ENCODE peak calls at places on chromosomes 3 and 15, in ten cellular contexts. B, H, D, A, Z, W, R, I, G and T are unnamed samples. For H3K36me3, the result is how much of the 10 kb centered on the place peaks cover.

GRCh38 chr3:16103472-16103871 is 71.0 kb upstream of the GALNT15 start:
- DNase-seq in B (no peak), H (no peak), D (no peak), A (no peak), Z (no peak), W (no peak), R (no peak), I (no peak), G (no peak), T (no peak)

GRCh38 chr3:72848703-72849081 is 447 bp upstream of the SHQ1 start:
- DNase-seq in B (no peak), H (no peak), D (no peak), A (no peak), Z (no peak), W (peak), R (no peak), I (no peak), G (no peak), T (peak)

GRCh38 chr3:178277605-178278004 is 258.6 kb upstream of the KCNMB2 start:
- DNase-seq in B (no peak), H (peak), D (peak), A (no peak), Z (no peak), W (no peak), R (no peak), I (no peak), G (no peak), T (no peak)

GRCh38 chr15:27438403-27439375 is 467.7 kb downstream of the GABRG3 start:
- DNase-seq in B (no peak), H (no peak), D (no peak), A (no peak), Z (no peak), W (no peak), R (no peak), I (no peak), G (no peak), T (no peak)

GRCh38 chr15:97978408-97979130 is 18.1 kb downstream of the ARRDC4 start:
- DNase-seq in B (no peak), H (peak), D (peak), A (no peak), Z (no peak), W (no peak), R (no peak), I (no peak), G (no peak), T (no peak)

GRCh38 chr3:120147072-120147871 is 53.0 kb upstream of the GSK3B start:
- DNase-seq in B (no peak), H (peak), D (peak), A (no peak), Z (no peak), W (peak), R (no peak), I (peak), G (peak), T (peak)

GRCh38 chr3:150329408-150329807 is 78.7 kb upstream of the TSC22D2 start:
- DNase-seq in B (no peak), H (no peak), D (no peak), A (no peak), Z (no peak), W (no peak), R (no peak), I (no peak), G (no peak), T (no peak)

GRCh38 chr15:27486036-27486435 is 515.1 kb downstream of the GABRG3 start:
- DNase-seq in B (no peak), H (no peak), D (no peak), A (no peak), Z (no peak), W (no peak), R (no peak), I (no peak), G (no peak), T (no peak)

GRCh38 chr3:194851254-194851653 is 165.6 kb downstream of the FAM43A start:
- DNase-seq in B (no peak), H (no peak), D (no peak), A (no peak), Z (no peak), W (no peak), R (no peak), I (no peak), G (no peak), T (no peak)

GRCh38 chr3:102233881-102234280 is 200.9 kb upstream of the ZPLD1 start:
- DNase-seq in B (no peak), H (no peak), D (no peak), A (no peak), Z (no peak), W (peak), R (no peak), I (no peak), G (no peak), T (no peak)

GRCh38 chr3:14286887-14287496 is 108.4 kb downstream of the LSM3 start:
- DNase-seq in B (no peak), H (no peak), D (no peak), A (no peak), Z (no peak), W (peak), R (no peak), I (no peak), G (peak), T (no peak)

GRCh38 chr15:101256756-101257155 is 4.9 kb upstream of the CHSY1 start:
- DNase-seq in B (no peak), H (no peak), D (no peak), A (no peak), Z (no peak), W (peak), R (no peak), I (no peak), G (peak), T (no peak)

GRCh38 chr3:148466143-148466542 is 231.6 kb upstream of the AGTR1 start:
- DNase-seq in B (no peak), H (no peak), D (no peak), A (no peak), Z (no peak), W (no peak), R (no peak), I (no peak), G (peak), T (no peak)

GRCh38 chr15:76298986-76299385 is 12.3 kb downstream of the ETFA start:
- DNase-seq in B (no peak), H (no peak), D (no peak), A (no peak), Z (no peak), W (no peak), R (no peak), I (no peak), G (no peak), T (no peak)

GRCh38 chr15:93028111-93028631 is 60.8 kb downstream of the RGMA start:
- DNase-seq in B (no peak), H (no peak), D (no peak), A (no peak), Z (no peak), W (no peak), R (no peak), I (no peak), G (peak), T (peak)

GRCh38 chr15:79032656-79033055 is 57.9 kb downstream of the RASGRF1 start:
- DNase-seq in B (no peak), H (no peak), D (peak), A (no peak), Z (peak), W (no peak), R (no peak), I (no peak), G (no peak), T (no peak)

GRCh38 chr3:156532730-156533129 is 22.2 kb downstream of the SSR3 start:
- DNase-seq in B (no peak), H (no peak), D (no peak), A (no peak), Z (no peak), W (no peak), R (no peak), I (no peak), G (no peak), T (no peak)

GRCh38 chr3:19688767-19689166 is 245.2 kb downstream of the EFHB start:
- DNase-seq in B (no peak), H (no peak), D (no peak), A (no peak), Z (no peak), W (peak), R (no peak), I (no peak), G (peak), T (no peak)

GRCh38 chr3:4826237-4827100 is 152.8 kb upstream of the BHLHE40 start:
- DNase-seq in B (peak), H (peak), D (peak), A (no peak), Z (peak), W (no peak), R (peak), I (peak), G (no peak), T (no peak)

GRCh38 chr3:11288786-11289637 is 16.8 kb downstream of the ATG7 start:
- DNase-seq in B (no peak), H (no peak), D (no peak), A (no peak), Z (peak), W (no peak), R (no peak), I (no peak), G (no peak), T (no peak)

GRCh38 chr15:42083916-42084315 is 10.4 kb downstream of the PLA2G4D start:
- DNase-seq in B (no peak), H (peak), D (no peak), A (no peak), Z (no peak), W (no peak), R (no peak), I (peak), G (peak), T (peak)

GRCh38 chr3:44061268-44061667 is 180.4 kb upstream of the TOPAZ1 start:
- DNase-seq in B (no peak), H (no peak), D (no peak), A (no peak), Z (no peak), W (no peak), R (no peak), I (no peak), G (no peak), T (no peak)

GRCh38 chr3:57091471-57091870 is 31.0 kb downstream of the SPATA12 start:
- DNase-seq in B (no peak), H (no peak), D (no peak), A (no peak), Z (no peak), W (no peak), R (no peak), I (no peak), G (no peak), T (no peak)

GRCh38 chr15:60548101-60548500 is 69.2 kb upstream of the ICE2 start:
- DNase-seq in B (no peak), H (no peak), D (no peak), A (no peak), Z (no peak), W (no peak), R (no peak), I (no peak), G (no peak), T (no peak)

GRCh38 chr3:188198001-188198400 is 44.0 kb downstream of the LPP start:
- DNase-seq in B (no peak), H (no peak), D (no peak), A (no peak), Z (no peak), W (no peak), R (no peak), I (no peak), G (no peak), T (no peak)

GRCh38 chr15:69980311-69981059 is 117.2 kb downstream of the TLE3 start:
- DNase-seq in B (no peak), H (no peak), D (no peak), A (no peak), Z (no peak), W (peak), R (no peak), I (no peak), G (no peak), T (no peak)

GRCh38 chr3:151751161-151751560 is 17.4 kb downstream of the AADACL2 start:
- DNase-seq in B (no peak), H (no peak), D (no peak), A (no peak), Z (no peak), W (no peak), R (no peak), I (no peak), G (no peak), T (no peak)

GRCh38 chr3:156681003-156681402 is 6.6 kb downstream of the TIPARP start:
- DNase-seq in B (no peak), H (peak), D (peak), A (peak), Z (peak), W (no peak), R (peak), I (peak), G (peak), T (peak)

GRCh38 chr3:65029130-65029529 is 341.3 kb upstream of the ADAMTS9 start:
- DNase-seq in B (no peak), H (no peak), D (no peak), A (no peak), Z (no peak), W (no peak), R (no peak), I (no peak), G (no peak), T (no peak)

GRCh38 chr15:67144609-67145306 is 79.4 kb downstream of the SMAD3 start:
- DNase-seq in B (no peak), H (no peak), D (no peak), A (no peak), Z (no peak), W (no peak), R (no peak), I (no peak), G (no peak), T (peak)

GRCh38 chr3:129577925-129578742 is 28.3 kb downstream of the PLXND1 start:
- DNase-seq in B (peak), H (no peak), D (no peak), A (no peak), Z (no peak), W (peak), R (no peak), I (peak), G (no peak), T (no peak)

GRCh38 chr3:34779092-34779491 is 860.2 kb upstream of the ARPP21 start:
- DNase-seq in B (no peak), H (no peak), D (no peak), A (no peak), Z (no peak), W (no peak), R (no peak), I (no peak), G (no peak), T (no peak)
- H3K36me3 ChIP-seq in B (under half), H (under half), D (under half), A (under half), Z (under half), W (under half), R (under half), I (under half), G (under half), T (under half)

GRCh38 chr15:32717290-32718081 is at the start of gene GREM1:
- DNase-seq in B (no peak), H (no peak), D (peak), A (peak), Z (no peak), W (no peak), R (no peak), I (peak), G (peak), T (peak)
- H3K4me3 ChIP-seq in B (peak), H (peak), D (peak), A (peak), Z (peak), W (no peak), R (peak), I (peak), G (peak), T (peak)

GRCh38 chr3:84685467-84685866 is 273.3 kb upstream of the CADM2 start:
- DNase-seq in B (no peak), H (no peak), D (no peak), A (no peak), Z (no peak), W (no peak), R (no peak), I (no peak), G (no peak), T (no peak)

GRCh38 chr3:84679211-84679610 is 279.6 kb upstream of the CADM2 start:
- DNase-seq in B (no peak), H (no peak), D (no peak), A (no peak), Z (no peak), W (no peak), R (no peak), I (no peak), G (no peak), T (no peak)

GRCh38 chr3:84683493-84683892 is 275.3 kb upstream of the CADM2 start:
- DNase-seq in B (no peak), H (no peak), D (no peak), A (no peak), Z (no peak), W (no peak), R (no peak), I (no peak), G (no peak), T (no peak)

DNA sequence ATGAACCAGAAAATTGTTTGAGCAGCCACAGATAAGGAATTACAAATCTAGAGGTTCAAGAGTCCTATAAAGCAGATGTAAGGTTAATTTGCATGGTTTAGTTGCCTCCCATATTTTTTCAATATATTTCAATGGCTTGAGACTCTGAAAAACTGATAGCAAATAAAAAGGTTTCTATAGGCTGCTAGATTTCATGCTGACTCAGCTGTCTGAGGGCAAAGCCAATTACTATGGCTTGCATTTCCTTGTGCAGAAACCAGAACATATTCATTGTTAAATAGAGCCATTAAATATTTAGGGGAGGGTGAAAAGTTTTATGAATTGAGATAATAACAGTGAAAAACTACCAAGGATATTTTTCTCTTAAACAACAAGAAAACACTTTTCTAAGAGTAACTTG is 278.1 kb upstream of the CADM2 start:
- DNase-seq in B (no peak), H (no peak), D (no peak), A (no peak), Z (no peak), W (no peak), R (no peak), I (no peak), G (no peak), T (no peak)
- H3K36me3 ChIP-seq in B (under half), H (under half), D (under half), A (under half), Z (under half), W (under half), R (under half), I (under half), G (under half), T (under half)

DNA sequence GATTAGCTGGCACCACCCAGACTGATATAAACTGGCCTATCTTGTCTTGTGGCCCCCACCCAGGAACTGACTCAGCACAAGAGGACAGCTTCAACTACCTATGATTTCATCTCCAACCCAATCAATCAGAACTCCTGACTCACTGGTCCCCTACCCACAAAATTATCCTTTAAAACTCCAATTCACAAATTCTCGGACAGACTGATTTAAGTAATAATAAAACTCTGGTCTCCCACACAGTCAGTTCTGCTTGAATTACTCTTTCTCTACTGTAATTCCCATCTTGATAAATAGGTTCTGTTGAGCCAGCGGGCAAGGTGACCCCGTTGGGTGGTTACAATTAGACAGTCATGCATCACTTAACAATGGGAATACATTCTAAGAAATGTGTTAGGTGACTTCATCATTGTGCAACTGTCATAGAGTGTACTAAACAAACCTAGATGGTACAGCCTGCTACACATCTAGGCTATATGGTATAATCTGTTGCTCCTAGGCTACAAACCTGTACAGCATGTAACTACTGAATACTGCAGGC is 48.1 kb upstream of the MAP4 start:
- DNase-seq in B (no peak), H (no peak), D (no peak), A (no peak), Z (no peak), W (no peak), R (no peak), I (no peak), G (no peak), T (no peak)
- H3K4me3 ChIP-seq in B (no peak), H (no peak), D (no peak), A (no peak), Z (no peak), W (no peak), R (no peak), I (no peak), G (peak), T (no peak)